ENCODE peak calls at places on chromosomes 12 and 14, in five cellular contexts. One of them, this sample, is unnamed.
A peak's percentile ranks its signal among the peaks of the same experiment; 100 is the strongest.

GRCh38 chr14:90239139-90239538 is 17.2 kb upstream of the PSMC1 start:
- DNase-seq in SK-N-SH: no peak
- DNase-seq in HCT116: peak; percentile 7
- DNase-seq in H1: peak; percentile 45
- DNase-seq in K562: no peak
- DNase-seq in this sample: peak; percentile 37

GRCh38 chr12:19739195-19739776 is 300.0 kb downstream of the AEBP2 start:
- DNase-seq in SK-N-SH: peak; percentile 44
- DNase-seq in HCT116: peak; percentile 40
- DNase-seq in H1: no peak
- DNase-seq in K562: peak; percentile 7
- DNase-seq in this sample: peak; percentile 72

GRCh38 chr12:47577213-47577612 is 128.6 kb downstream of the RPAP3 start:
- DNase-seq in SK-N-SH: no peak
- DNase-seq in HCT116: no peak
- DNase-seq in H1: no peak
- DNase-seq in K562: no peak
- DNase-seq in this sample: no peak

GRCh38 chr12:81896771-81897170 is 137.6 kb upstream of the PPFIA2 start:
- DNase-seq in SK-N-SH: no peak
- DNase-seq in HCT116: no peak
- DNase-seq in H1: no peak
- DNase-seq in K562: no peak
- DNase-seq in this sample: no peak

GRCh38 chr12:54983536-54984102 is 943 bp downstream of the TESPA1 start:
- DNase-seq in SK-N-SH: no peak
- DNase-seq in HCT116: no peak
- DNase-seq in H1: no peak
- DNase-seq in K562: no peak
- DNase-seq in this sample: no peak

GRCh38 chr14:93173943-93174395 is 10.7 kb downstream of the MOAP1 start:
- DNase-seq in SK-N-SH: peak; percentile 44
- DNase-seq in HCT116: no peak
- DNase-seq in H1: no peak
- DNase-seq in K562: peak; percentile 53
- DNase-seq in this sample: no peak

GRCh38 chr12:32399373-32400113 is at the start of gene FGD4:
- DNase-seq in SK-N-SH: peak; percentile 94
- DNase-seq in HCT116: peak; percentile 72
- DNase-seq in H1: peak; percentile 90
- DNase-seq in K562: peak; percentile 83
- DNase-seq in this sample: peak; percentile 97

GRCh38 chr12:130357729-130358330 is 20.1 kb downstream of the PIWIL1 start:
- DNase-seq in SK-N-SH: no peak
- DNase-seq in HCT116: no peak
- DNase-seq in H1: no peak
- DNase-seq in K562: no peak
- DNase-seq in this sample: no peak

GRCh38 chr14:61839452-61839851 is 77.2 kb downstream of the SNAPC1 start:
- DNase-seq in SK-N-SH: no peak
- DNase-seq in HCT116: no peak
- DNase-seq in H1: no peak
- DNase-seq in K562: no peak
- DNase-seq in this sample: no peak

GRCh38 chr14:104393199-104393897 is 186.2 kb upstream of the C14orf180 start:
- DNase-seq in SK-N-SH: peak; percentile 35
- DNase-seq in HCT116: no peak
- DNase-seq in H1: no peak
- DNase-seq in K562: no peak
- DNase-seq in this sample: no peak
- TF ChIP-seq JUND in SK-N-SH: no peak
- TF ChIP-seq JUND in HCT116: no peak
- TF ChIP-seq JUND in H1: no peak
- TF ChIP-seq JUND in K562: no peak
- TF ChIP-seq JUND in this sample: no peak

DNA sequence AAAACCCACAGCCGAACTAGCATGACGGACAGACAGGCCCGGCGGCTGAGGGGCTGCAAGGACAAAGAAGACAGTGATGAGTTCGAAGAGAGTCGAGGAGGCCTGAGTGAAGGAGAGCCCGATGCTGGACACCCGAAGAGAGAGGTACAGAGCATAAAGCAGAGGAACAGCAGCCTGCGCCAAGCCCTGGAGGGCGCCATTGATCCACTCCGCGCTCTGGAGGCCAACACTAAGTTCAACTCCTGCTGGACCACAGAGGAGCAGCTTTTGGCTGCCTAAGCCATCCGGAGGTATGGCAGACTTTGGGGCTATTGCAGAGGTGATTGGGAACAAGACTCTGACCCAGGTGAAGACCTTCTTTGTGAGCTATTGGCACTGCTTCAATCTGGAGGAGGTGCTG is 7.8 kb upstream of the PLXNC1 start:
- DNase-seq in SK-N-SH: peak; percentile 58
- DNase-seq in HCT116: peak; percentile 19
- DNase-seq in H1: peak; percentile 71
- DNase-seq in K562: peak; percentile 44
- DNase-seq in this sample: peak; percentile 60
- TF ChIP-seq JUND in SK-N-SH: no peak
- TF ChIP-seq JUND in HCT116: no peak
- TF ChIP-seq JUND in H1: no peak
- TF ChIP-seq JUND in K562: no peak
- TF ChIP-seq JUND in this sample: no peak

GRCh38 chr12:12273291-12273957 is 6.6 kb upstream of the LRP6 start:
- DNase-seq in SK-N-SH: no peak
- DNase-seq in HCT116: no peak
- DNase-seq in H1: no peak
- DNase-seq in K562: no peak
- DNase-seq in this sample: no peak
- TF ChIP-seq JUND in SK-N-SH: no peak
- TF ChIP-seq JUND in HCT116: no peak
- TF ChIP-seq JUND in H1: no peak
- TF ChIP-seq JUND in K562: no peak
- TF ChIP-seq JUND in this sample: no peak

DNA sequence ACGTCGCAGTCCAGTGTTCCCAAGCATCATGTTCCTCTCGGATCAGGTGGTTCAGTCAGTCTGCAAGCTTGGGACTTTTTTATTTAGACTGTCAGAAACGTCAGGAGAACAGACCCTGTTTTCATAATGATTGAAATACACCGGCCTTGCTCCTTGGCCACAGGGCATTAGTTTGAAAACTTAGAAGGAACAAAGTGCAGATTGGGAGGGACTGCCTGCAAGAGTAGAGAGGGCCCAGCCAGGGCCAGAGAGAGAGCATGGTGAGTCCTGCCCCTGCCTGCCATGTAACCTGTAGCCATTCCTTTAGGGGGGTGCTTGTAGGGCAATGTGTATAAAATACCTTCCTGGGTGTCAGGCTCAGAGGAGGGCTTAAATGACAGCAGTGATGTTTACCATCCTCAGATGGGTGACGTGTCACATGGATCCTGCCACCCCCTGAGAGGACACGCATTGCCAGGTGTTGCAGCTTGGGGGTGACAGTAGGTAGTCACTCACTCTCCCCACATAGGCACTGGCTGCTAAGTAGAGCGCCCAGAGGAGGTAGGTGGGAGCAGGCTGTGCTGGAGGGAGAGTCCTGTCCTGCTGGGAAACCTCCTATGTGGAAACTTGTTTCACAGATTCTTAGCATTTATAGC is 45.7 kb downstream of the MMAB start:
- DNase-seq in SK-N-SH: no peak
- DNase-seq in HCT116: no peak
- DNase-seq in H1: no peak
- DNase-seq in K562: no peak
- DNase-seq in this sample: no peak
- TF ChIP-seq JUND in SK-N-SH: no peak
- TF ChIP-seq JUND in HCT116: no peak
- TF ChIP-seq JUND in H1: no peak
- TF ChIP-seq JUND in K562: no peak
- TF ChIP-seq JUND in this sample: no peak

GRCh38 chr12:26271024-26271423 is 75.7 kb downstream of the SSPN start:
- DNase-seq in SK-N-SH: no peak
- DNase-seq in HCT116: no peak
- DNase-seq in H1: no peak
- DNase-seq in K562: peak; percentile 49
- DNase-seq in this sample: no peak

GRCh38 chr12:26273811-26274210 is 78.4 kb downstream of the SSPN start:
- DNase-seq in SK-N-SH: no peak
- DNase-seq in HCT116: no peak
- DNase-seq in H1: no peak
- DNase-seq in K562: peak; percentile 23
- DNase-seq in this sample: no peak

GRCh38 chr12:26269554-26270284 is 74.3 kb downstream of the SSPN start:
- DNase-seq in SK-N-SH: no peak
- DNase-seq in HCT116: no peak
- DNase-seq in H1: no peak
- DNase-seq in K562: no peak
- DNase-seq in this sample: no peak

GRCh38 chr12:26274441-26275312 is 79.3 kb downstream of the SSPN start:
- DNase-seq in SK-N-SH: peak; percentile 17
- DNase-seq in HCT116: peak; percentile 71
- DNase-seq in H1: no peak
- DNase-seq in K562: peak; percentile 81
- DNase-seq in this sample: peak; percentile 16

GRCh38 chr12:26271889-26272492 is 76.6 kb downstream of the SSPN start:
- DNase-seq in SK-N-SH: no peak
- DNase-seq in HCT116: no peak
- DNase-seq in H1: no peak
- DNase-seq in K562: no peak
- DNase-seq in this sample: no peak
- TF ChIP-seq JUND in SK-N-SH: no peak
- TF ChIP-seq JUND in HCT116: no peak
- TF ChIP-seq JUND in H1: no peak
- TF ChIP-seq JUND in K562: no peak
- TF ChIP-seq JUND in this sample: no peak